ENCODE peak calls at places on chromosomes 3 and 15, in eight cellular contexts. R, G, T, Q, U, I, J and D are unnamed samples.

GRCh38 chr15:60299452-60300047 is 98.2 kb downstream of the ANXA2 start:
- DNase-seq in R (peak; percentile 37), G (peak; percentile 35), T (peak; percentile 53), Q (no peak), U (no peak), I (peak; percentile 97), J (peak; percentile 100), D (peak; percentile 30)

GRCh38 chr3:8336456-8336855 is 165.2 kb upstream of the LMCD1 start:
- DNase-seq in R (no peak), G (no peak), T (no peak), Q (no peak), U (no peak), I (peak; percentile 3), J (no peak), D (no peak)

GRCh38 chr15:26806161-26806560 is 33.3 kb upstream of the GABRB3 start:
- DNase-seq in R (no peak), G (no peak), T (no peak), Q (no peak), U (no peak), I (no peak), J (no peak), D (no peak)

GRCh38 chr3:65096110-65096509 is 408.3 kb upstream of the ADAMTS9 start:
- DNase-seq in R (no peak), G (no peak), T (no peak), Q (no peak), U (no peak), I (no peak), J (no peak), D (no peak)

GRCh38 chr15:52095597-52096262 is 16.8 kb downstream of the BCL2L10 start:
- DNase-seq in R (no peak), G (peak; percentile 97), T (no peak), Q (no peak), U (no peak), I (no peak), J (no peak), D (peak; percentile 86)

GRCh38 chr15:60000113-60000823 is 3.8 kb upstream of the FOXB1 start:
- DNase-seq in R (no peak), G (no peak), T (no peak), Q (no peak), U (no peak), I (peak; percentile 90), J (peak; percentile 71), D (no peak)

GRCh38 chr3:144162042-144162441 is 190.4 kb downstream of the DIPK2A start:
- DNase-seq in R (no peak), G (no peak), T (no peak), Q (no peak), U (no peak), I (peak; percentile 86), J (peak; percentile 78), D (peak; percentile 88)

GRCh38 chr15:88932271-88932874 is 19.2 kb upstream of the MFGE8 start:
- DNase-seq in R (no peak), G (no peak), T (no peak), Q (no peak), U (no peak), I (no peak), J (no peak), D (peak; percentile 41)

GRCh38 chr3:57078366-57079220 is 18.1 kb downstream of the SPATA12 start:
- DNase-seq in R (peak; percentile 56), G (no peak), T (peak; percentile 66), Q (peak; percentile 77), U (peak; percentile 83), I (peak; percentile 58), J (no peak), D (peak; percentile 62)

GRCh38 chr15:62853114-62853832 is 189.3 kb upstream of the TPM1 start:
- DNase-seq in R (no peak), G (no peak), T (no peak), Q (no peak), U (no peak), I (peak; percentile 13), J (no peak), D (no peak)

GRCh38 chr3:75687323-75687722 is 23.2 kb downstream of the FRG2C start:
- DNase-seq in R (no peak), G (no peak), T (no peak), Q (no peak), U (no peak), I (no peak), J (no peak), D (no peak)

GRCh38 chr3:113166719-113167492 is 44.5 kb upstream of the BOC start:
- DNase-seq in R (peak; percentile 59), G (peak; percentile 69), T (peak; percentile 43), Q (no peak), U (peak; percentile 69), I (no peak), J (peak; percentile 98), D (peak; percentile 73)

GRCh38 chr3:77868725-77869124 is 828.8 kb downstream of the ROBO2 start:
- DNase-seq in R (no peak), G (no peak), T (no peak), Q (no peak), U (no peak), I (no peak), J (peak; percentile 2), D (no peak)

GRCh38 chr15:58346361-58346760 is 85.4 kb upstream of the LIPC start:
- DNase-seq in R (no peak), G (peak; percentile 43), T (no peak), Q (no peak), U (no peak), I (no peak), J (no peak), D (no peak)

GRCh38 chr3:16907245-16907644 is 22.5 kb downstream of the PLCL2 start:
- DNase-seq in R (no peak), G (no peak), T (no peak), Q (no peak), U (no peak), I (no peak), J (no peak), D (no peak)

GRCh38 chr15:23642413-23643044 is 5.1 kb downstream of the MAGEL2 start:
- DNase-seq in R (peak; percentile 45), G (peak; percentile 46), T (peak; percentile 61), Q (peak; percentile 71), U (no peak), I (peak; percentile 75), J (peak; percentile 57), D (peak; percentile 41)

GRCh38 chr3:46371802-46372340 is 1.1 kb downstream of the CCR5 start:
- DNase-seq in R (no peak), G (no peak), T (no peak), Q (no peak), U (no peak), I (no peak), J (no peak), D (no peak)

GRCh38 chr15:71715914-71716313 is 94.4 kb upstream of the NR2E3 start:
- DNase-seq in R (peak; percentile 37), G (no peak), T (no peak), Q (no peak), U (no peak), I (no peak), J (no peak), D (no peak)

GRCh38 chr3:47661121-47661752 is 82.6 kb upstream of the CSPG5 start:
- DNase-seq in R (no peak), G (peak; percentile 52), T (no peak), Q (no peak), U (no peak), I (no peak), J (no peak), D (peak; percentile 76)

GRCh38 chr3:194125474-194125873 is 10.5 kb upstream of the HES1 start:
- DNase-seq in R (no peak), G (no peak), T (no peak), Q (no peak), U (no peak), I (peak; percentile 62), J (no peak), D (no peak)

GRCh38 chr15:77577350-77577749 is 55.4 kb downstream of the LINGO1 start:
- DNase-seq in R (no peak), G (no peak), T (no peak), Q (no peak), U (no peak), I (peak; percentile 19), J (no peak), D (no peak)

GRCh38 chr3:43162573-43163084 is 56.8 kb upstream of the POMGNT2 start:
- DNase-seq in R (no peak), G (no peak), T (no peak), Q (no peak), U (no peak), I (no peak), J (no peak), D (no peak)

GRCh38 chr15:80576519-80577090 is 118.5 kb upstream of the ABHD17C start:
- DNase-seq in R (no peak), G (no peak), T (no peak), Q (peak; percentile 57), U (no peak), I (no peak), J (no peak), D (no peak)